ENCODE peak calls at places on chromosome 11, in nine cellular contexts. Y, E, G, H, N, L, Q, O and P are unnamed samples.

GRCh38 chr11:128522943-128523518 is 64.3 kb downstream of the ETS1 start:
- DNase-seq in Y (no peak), G (no peak), N (no peak), Q (no peak), O (no peak), E (peak; percentile 30), H (no peak), L (no peak), P (no peak)

GRCh38 chr11:73140213-73141030 is 1.7 kb downstream of the FCHSD2 start:
- DNase-seq in N (peak; percentile 35), O (no peak), E (peak; percentile 43), Y (peak; percentile 49), L (peak; percentile 50), Q (no peak), G (no peak), H (peak; percentile 35), P (no peak)

GRCh38 chr11:125429174-125429707 is 66.8 kb downstream of the FEZ1 start:
- DNase-seq in Y (peak; percentile 56), H (no peak), L (peak; percentile 41), Q (peak; percentile 44), O (no peak), G (no peak), N (peak; percentile 40), E (peak; percentile 67), P (no peak)

GRCh38 chr11:12246169-12246568 is 131.2 kb upstream of the PARVA start:
- DNase-seq in H (no peak), G (no peak), O (no peak), Q (no peak), L (no peak), E (no peak), N (no peak), Y (no peak), P (no peak)

GRCh38 chr11:77617892-77618291 is 19.7 kb downstream of the CLNS1A start:
- DNase-seq in Y (no peak), O (no peak), N (no peak), G (no peak), H (no peak), Q (no peak), L (no peak), E (no peak), P (no peak)

GRCh38 chr11:76237041-76237649 is 30.8 kb upstream of the WNT11 start:
- DNase-seq in Q (no peak), O (no peak), E (no peak), H (no peak), L (no peak), N (no peak), Y (no peak), G (no peak), P (no peak)

GRCh38 chr11:67120881-67121710 is 2.0 kb downstream of the KDM2A start:
- DNase-seq in G (peak; percentile 51), E (peak; percentile 87), H (peak; percentile 54), O (no peak), N (no peak), Q (no peak), Y (no peak), L (no peak), P (peak; percentile 38)

GRCh38 chr11:16809901-16810668 is 71.6 kb downstream of the C11orf58 start:
- DNase-seq in L (peak; percentile 59), G (peak; percentile 83), H (no peak), Q (no peak), O (no peak), N (peak; percentile 74), Y (no peak), E (no peak), P (peak; percentile 89)

DNA sequence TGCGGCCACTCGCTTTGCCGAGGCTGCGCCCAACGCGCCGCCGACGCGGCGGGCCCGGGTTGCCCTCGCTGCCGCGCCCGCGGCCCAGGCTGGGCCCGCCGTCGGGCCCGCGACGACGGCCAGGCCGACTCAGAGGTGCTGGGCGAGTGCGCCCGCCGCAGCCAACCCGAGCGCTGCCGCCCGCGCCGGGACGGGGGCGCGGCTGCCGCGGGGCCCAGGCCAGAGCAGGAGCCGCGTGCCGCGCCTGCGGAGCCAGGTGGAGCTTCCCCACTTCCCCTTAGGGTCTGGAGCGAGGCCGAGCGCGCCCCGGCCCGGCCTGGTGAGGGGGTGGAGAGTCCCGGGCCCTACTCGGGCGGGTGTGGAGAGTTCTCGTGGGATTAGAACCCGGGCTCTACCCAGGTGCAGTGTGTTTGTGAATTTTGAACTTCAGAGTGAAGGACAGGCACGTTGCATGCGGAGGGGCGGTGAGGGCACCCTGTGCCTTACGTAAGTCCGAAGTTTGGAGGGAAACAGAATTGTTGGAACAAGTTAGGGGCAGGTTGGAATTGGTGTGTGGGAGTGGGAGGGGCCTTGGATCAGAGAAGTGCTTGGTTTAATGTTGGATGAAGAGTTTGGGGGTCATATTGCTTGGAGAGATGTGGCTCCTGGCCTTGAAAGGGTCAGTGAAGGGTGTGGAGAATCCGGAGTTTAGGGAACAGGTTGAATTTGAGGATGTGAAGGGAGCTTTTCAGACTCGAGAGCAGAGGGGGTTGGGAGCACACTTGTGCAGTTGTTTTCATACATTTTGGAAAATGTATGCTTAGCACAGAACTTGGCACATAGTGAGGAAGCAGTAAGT is 697 bp downstream of the RNF169 start:
- DNase-seq in G (peak; percentile 74), H (peak; percentile 47), L (peak; percentile 71), Y (peak; percentile 72), N (peak; percentile 37), Q (peak; percentile 46), O (no peak), E (peak; percentile 90), P (peak; percentile 88)
- TF ChIP-seq POLR2A in G (no peak), H (no peak), L (no peak), Y (no peak), N (no peak), Q (no peak), O (no peak), E (no peak), P (no peak)

GRCh38 chr11:93319224-93319839 is 11.2 kb upstream of the DEUP1 start:
- DNase-seq in E (no peak), O (no peak), N (no peak), L (no peak), H (no peak), G (no peak), Q (no peak), Y (no peak), P (no peak)

GRCh38 chr11:93326681-93327080 is 3.9 kb upstream of the DEUP1 start:
- DNase-seq in Q (no peak), H (no peak), L (no peak), O (no peak), G (no peak), E (no peak), N (no peak), Y (no peak), P (no peak)

GRCh38 chr11:93323747-93324146 is 6.8 kb upstream of the DEUP1 start:
- DNase-seq in Y (no peak), N (no peak), H (no peak), L (no peak), Q (no peak), E (no peak), G (no peak), O (no peak), P (no peak)

GRCh38 chr11:93322207-93322606 is 8.3 kb upstream of the DEUP1 start:
- DNase-seq in O (no peak), E (no peak), Q (no peak), Y (no peak), H (no peak), N (no peak), L (no peak), G (no peak), P (no peak)
- H3K4me3 ChIP-seq in O (no peak overlapping the region), E (no peak overlapping the region), Q (no peak overlapping the region), Y (no peak overlapping the region), H (no peak overlapping the region), N (no peak overlapping the region), L (no peak overlapping the region), G (no peak overlapping the region), P (no peak overlapping the region)

GRCh38 chr11:61866231-61866957 is 25.0 kb downstream of the FADS3 start:
- DNase-seq in Y (no peak), G (no peak), N (no peak), H (no peak), O (no peak), L (no peak), Q (no peak), E (no peak), P (no peak)

GRCh38 chr11:61862714-61863547 is 28.4 kb downstream of the FADS3 start:
- DNase-seq in O (no peak), N (no peak), Q (no peak), L (no peak), G (no peak), Y (no peak), E (no peak), H (no peak), P (no peak)

GRCh38 chr11:61866958-61867343 is 24.4 kb downstream of the FADS3 start:
- DNase-seq in O (no peak), L (no peak), G (no peak), N (no peak), Q (no peak), H (no peak), Y (no peak), E (no peak), P (no peak)

GRCh38 chr11:61863548-61864081 is 27.7 kb downstream of the FADS3 start:
- DNase-seq in G (no peak), O (no peak), Y (no peak), E (no peak), H (no peak), L (no peak), Q (no peak), N (no peak), P (no peak)

DNA sequence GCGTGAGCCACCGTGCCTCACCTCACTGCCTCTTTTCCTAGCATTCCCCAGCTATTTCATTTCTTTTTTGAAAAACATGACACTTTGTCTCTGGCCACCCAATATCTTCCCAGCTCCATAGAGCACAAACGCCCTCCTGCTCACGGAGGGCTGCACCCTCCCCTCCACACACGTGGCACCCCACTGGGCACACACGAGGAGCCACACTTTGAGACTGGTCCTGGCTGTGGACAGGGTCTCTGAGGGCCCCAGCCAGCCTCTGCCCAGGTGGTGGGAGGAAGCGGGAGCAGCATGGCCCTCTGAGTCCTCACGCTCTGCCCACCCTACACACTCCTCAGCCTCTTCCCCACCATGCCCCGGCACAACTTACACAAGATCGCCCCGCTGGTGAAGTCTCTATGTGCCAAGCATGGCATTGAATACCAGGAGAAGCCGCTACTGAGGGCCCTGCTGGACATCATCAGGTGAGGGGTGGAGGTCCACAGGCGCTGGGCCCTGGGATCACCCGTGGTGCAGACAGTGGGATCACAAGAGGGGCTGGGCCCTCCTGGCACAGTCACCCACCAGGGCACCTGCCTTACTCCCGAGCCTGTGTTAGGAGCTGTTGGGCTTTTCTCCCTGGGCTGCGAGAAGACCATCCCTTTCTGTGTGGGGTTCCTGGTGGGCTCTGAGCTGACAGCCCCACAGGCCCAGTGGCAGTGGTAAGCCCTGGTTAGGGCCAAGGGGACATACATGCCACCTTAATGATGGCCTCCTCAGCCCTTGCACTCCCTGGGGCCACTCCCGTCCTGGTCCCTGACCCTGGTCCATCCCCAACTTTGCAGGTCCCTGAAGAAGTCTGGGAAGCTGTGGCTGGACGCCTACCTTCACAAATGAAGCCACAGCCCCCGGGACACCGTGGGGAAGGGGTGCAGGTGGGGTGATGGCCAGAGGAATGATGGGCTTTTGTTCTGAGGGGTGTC is 26.2 kb downstream of the FADS3 start:
- DNase-seq in G (no peak), L (no peak), H (no peak), E (no peak), O (no peak), Q (no peak), N (no peak), Y (no peak), P (no peak)
- TF ChIP-seq POLR2A in G (no peak), L (no peak), H (no peak), E (peak; percentile 11), O (no peak), Q (no peak), N (no peak), Y (no peak), P (no peak)

GRCh38 chr11:83508804-83509203 is 222.6 kb upstream of the CCDC90B start:
- DNase-seq in Q (no peak), G (no peak), Y (no peak), N (no peak), O (no peak), H (no peak), E (peak; percentile 27), L (peak; percentile 20), P (no peak)

GRCh38 chr11:83511646-83512045 is 225.5 kb upstream of the CCDC90B start:
- DNase-seq in L (no peak), N (no peak), O (no peak), Q (no peak), G (no peak), Y (no peak), H (no peak), E (no peak), P (no peak)

GRCh38 chr11:83510530-83511449 is 224.6 kb upstream of the CCDC90B start:
- DNase-seq in H (no peak), L (no peak), N (no peak), Y (no peak), E (no peak), Q (no peak), G (no peak), O (no peak), P (no peak)
- H3K4me3 ChIP-seq in H (no peak overlapping the region), L (no peak overlapping the region), N (no peak overlapping the region), Y (no peak overlapping the region), E (no peak overlapping the region), Q (no peak overlapping the region), G (no peak overlapping the region), O (no peak overlapping the region), P (no peak overlapping the region)